ENCODE peak calls at places on chromosomes 1 and 21, in seven cellular contexts. I is BJ, F is RWPE1, S is hepatic stellate cell, T is HL-60, N is HuH-7, J is HT1080. K is an unnamed sample.

GRCh38 chr1:111507411-111508201 is 4.2 kb upstream of the ADORA3 start:
- DNase-seq in I (no peak), F (peak), S (peak), T (peak), N (peak), J (peak), K (no peak)

GRCh38 chr1:239951518-239952130 is 140.1 kb upstream of the FMN2 start:
- DNase-seq in I (no peak), F (peak), S (peak), T (peak), N (peak), J (peak), K (peak)

GRCh38 chr21:39788383-39788782 is 43.4 kb downstream of the IGSF5 start:
- DNase-seq in I (peak), F (peak), S (peak), T (no peak), N (peak), J (peak), K (peak)

GRCh38 chr1:81834921-81835698 is 34.4 kb downstream of the ADGRL2 start:
- DNase-seq in I (no peak), F (no peak), S (no peak), T (no peak), N (no peak), J (peak), K (peak)

GRCh38 chr1:202155478-202156021 is 4.9 kb downstream of the PTPN7 start:
- DNase-seq in I (no peak), F (peak), S (no peak), T (no peak), N (no peak), J (peak), K (peak)

GRCh38 chr1:210222288-210223006 is 10.1 kb upstream of the SERTAD4 start:
- DNase-seq in I (no peak), F (peak), S (peak), T (no peak), N (no peak), J (peak), K (no peak)

GRCh38 chr1:9589144-9589718 is 520 bp downstream of the TMEM201 start:
- DNase-seq in I (no peak), F (peak), S (peak), T (peak), N (peak), J (peak), K (peak)

GRCh38 chr1:27574871-27575831 is 28.8 kb downstream of the AHDC1 start:
- DNase-seq in I (no peak), F (peak), S (peak), T (no peak), N (peak), J (peak), K (peak)

GRCh38 chr1:198601936-198602889 is 36.6 kb upstream of the PTPRC start:
- DNase-seq in I (peak), F (no peak), S (no peak), T (peak), N (no peak), J (no peak), K (no peak)

GRCh38 chr1:23553896-23554480 is 5.3 kb downstream of the ID3 start:
- DNase-seq in I (no peak), F (no peak), S (no peak), T (no peak), N (no peak), J (no peak), K (peak)

GRCh38 chr1:214028569-214028968 is 40.8 kb downstream of the PROX1 start:
- DNase-seq in I (no peak), F (no peak), S (no peak), T (no peak), N (no peak), J (no peak), K (peak)

GRCh38 chr1:101797722-101798121 is 199.0 kb downstream of the OLFM3 start:
- DNase-seq in I (no peak), F (no peak), S (no peak), T (no peak), N (no peak), J (no peak), K (no peak)

GRCh38 chr1:165129568-165130164 is 226.8 kb downstream of the LMX1A start:
- DNase-seq in I (no peak), F (peak), S (peak), T (peak), N (peak), J (peak), K (peak)

GRCh38 chr1:117290855-117291254 is 76.4 kb upstream of the MAN1A2 start:
- DNase-seq in I (no peak), F (peak), S (no peak), T (no peak), N (no peak), J (no peak), K (no peak)

GRCh38 chr1:24872446-24872845 is 57.6 kb downstream of the RUNX3 start:
- DNase-seq in I (no peak), F (no peak), S (no peak), T (peak), N (no peak), J (no peak), K (no peak)

GRCh38 chr1:185645201-185645640 is 89.0 kb upstream of the HMCN1 start:
- DNase-seq in I (peak), F (no peak), S (no peak), T (no peak), N (no peak), J (no peak), K (no peak)

GRCh38 chr1:223700388-223700918 is 11.9 kb upstream of the CAPN2 start:
- DNase-seq in I (no peak), F (peak), S (peak), T (no peak), N (no peak), J (no peak), K (no peak)

GRCh38 chr21:29190920-29191319 is 60.5 kb downstream of the MAP3K7CL start:
- DNase-seq in I (no peak), F (no peak), S (no peak), T (peak), N (no peak), J (no peak), K (no peak)

GRCh38 chr1:5811419-5811818 is 180.8 kb downstream of the NPHP4 start:
- DNase-seq in I (no peak), F (no peak), S (no peak), T (peak), N (no peak), J (no peak), K (no peak)

GRCh38 chr1:44019398-44020044 is 11.7 kb downstream of the SLC6A9 start:
- DNase-seq in I (no peak), F (no peak), S (no peak), T (no peak), N (no peak), J (no peak), K (no peak)

GRCh38 chr1:91557039-91557690 is 56.5 kb downstream of the CDC7 start:
- DNase-seq in I (no peak), F (no peak), S (no peak), T (no peak), N (no peak), J (peak), K (peak)

GRCh38 chr1:226862900-226863299 is 7.5 kb upstream of the PSEN2 start:
- DNase-seq in I (no peak), F (no peak), S (no peak), T (no peak), N (no peak), J (peak), K (peak)

K was measured in lung microvascular endothelial cell.